ENCODE peak calls at places on chromosomes 2 and 18, in seven cellular contexts. B is right lobe of liver, H is uterus, Q is suprapubic skin, O is stomach, T is endothelial cell of umbilical vein, L is body of pancreas. C is an unnamed sample.

GRCh38 chr2:239159476-239159911 is 241.3 kb downstream of the HDAC4 start:
- DNase-seq in B (peak), O (peak), T (no peak), H (peak), Q (peak), L (no peak), C (no peak)

GRCh38 chr2:17573085-17573805 is 32.7 kb downstream of the VSNL1 start:
- DNase-seq in T (no peak), O (no peak), B (no peak), L (no peak), H (no peak), Q (no peak), C (no peak)

GRCh38 chr2:160252278-160252887 is 52.3 kb upstream of the ITGB6 start:
- DNase-seq in H (no peak), L (no peak), B (no peak), O (no peak), T (peak), Q (no peak), C (no peak)

GRCh38 chr2:126945118-126945517 is 46.4 kb downstream of the TEX51 start:
- DNase-seq in Q (no peak), B (no peak), O (no peak), H (no peak), T (no peak), L (peak), C (no peak)

GRCh38 chr2:24055750-24056149 is 6.2 kb downstream of the FKBP1B start:
- DNase-seq in H (no peak), B (no peak), L (no peak), O (no peak), Q (no peak), T (no peak), C (no peak)

GRCh38 chr2:241417626-241418025 is 61.5 kb downstream of the FARP2 start:
- DNase-seq in T (no peak), B (no peak), L (no peak), Q (no peak), H (no peak), O (no peak), C (no peak)

GRCh38 chr2:45872211-45872610 is 220.7 kb downstream of the PRKCE start:
- DNase-seq in Q (no peak), B (peak), O (no peak), T (no peak), L (no peak), H (no peak), C (no peak)

GRCh38 chr2:24220534-24221281 is 45.9 kb downstream of the FAM228A start:
- DNase-seq in H (no peak), B (no peak), O (no peak), L (no peak), Q (no peak), T (no peak), C (no peak)

GRCh38 chr2:101036562-101036961 is 34.5 kb downstream of the RPL31 start:
- DNase-seq in T (peak), O (no peak), H (no peak), B (no peak), Q (no peak), L (no peak), C (no peak)

GRCh38 chr2:204530464-204530805 is 14.8 kb upstream of the PARD3B start:
- DNase-seq in Q (no peak), B (no peak), H (no peak), T (no peak), O (no peak), L (no peak), C (no peak)

GRCh38 chr2:222835142-222835822 is 25.6 kb upstream of the ACSL3 start:
- DNase-seq in B (no peak), L (peak), Q (no peak), H (no peak), T (no peak), O (no peak), C (no peak)

GRCh38 chr2:147910990-147911473 is 66.2 kb downstream of the ACVR2A start:
- DNase-seq in H (peak), O (no peak), B (no peak), Q (no peak), T (peak), L (peak), C (no peak)

GRCh38 chr2:8575810-8576423 is 105.9 kb upstream of the ID2 start:
- DNase-seq in Q (peak), O (peak), T (no peak), H (no peak), L (no peak), B (no peak), C (no peak)

GRCh38 chr18:59961086-59961485 is 61.3 kb downstream of the PMAIP1 start:
- DNase-seq in T (no peak), H (no peak), Q (no peak), O (no peak), B (no peak), L (no peak), C (no peak)

GRCh38 chr2:5696741-5697521 is 4.7 kb downstream of the SOX11 start:
- DNase-seq in T (no peak), B (no peak), O (no peak), L (no peak), H (no peak), Q (no peak), C (no peak)

GRCh38 chr18:22006458-22006857 is 162.9 kb upstream of the GATA6 start:
- DNase-seq in L (no peak), H (no peak), B (no peak), T (no peak), Q (no peak), O (no peak), C (no peak)

GRCh38 chr18:7635948-7636347 is 68.8 kb downstream of the PTPRM start:
- DNase-seq in B (no peak), L (no peak), T (no peak), Q (no peak), H (no peak), O (no peak), C (no peak)

GRCh38 chr2:8837795-8838140 is 355 bp upstream of the KIDINS220 start:
- DNase-seq in T (no peak), L (no peak), B (no peak), Q (no peak), H (peak), O (no peak), C (no peak)

GRCh38 chr2:209824391-209824790 is 52.8 kb downstream of the UNC80 start:
- DNase-seq in B (no peak), O (no peak), Q (no peak), H (no peak), T (no peak), L (no peak), C (no peak)

GRCh38 chr2:191303349-191304005 is 58.3 kb downstream of the MYO1B start:
- DNase-seq in O (no peak), Q (no peak), T (no peak), H (no peak), B (no peak), L (no peak), C (no peak)

GRCh38 chr2:46945671-46946070 is 30.1 kb upstream of the MCFD2 start:
- DNase-seq in L (no peak), B (no peak), O (no peak), H (no peak), T (no peak), Q (peak), C (no peak)

GRCh38 chr18:1078301-1078700 is 173.6 kb downstream of the ADCYAP1 start:
- DNase-seq in B (no peak), Q (no peak), O (no peak), T (no peak), L (no peak), H (no peak), C (no peak)

GRCh38 chr2:156471772-156472171 is 35.6 kb downstream of the GPD2 start:
- DNase-seq in T (no peak), Q (no peak), O (no peak), L (no peak), H (no peak), B (no peak), C (no peak)

GRCh38 chr2:36677995-36678605 is 18.4 kb upstream of the VIT start:
- DNase-seq in T (no peak), B (no peak), O (no peak), Q (no peak), H (no peak), L (no peak), C (no peak)

GRCh38 chr2:232541195-232541960 is 1.9 kb downstream of the CHRNG start:
- DNase-seq in B (no peak), H (no peak), O (peak), L (no peak), T (no peak), Q (peak), C (no peak)

GRCh38 chr2:235669269-235669831 is 175.5 kb downstream of the AGAP1 start:
- DNase-seq in O (peak), L (peak), T (peak), B (no peak), H (peak), Q (no peak), C (peak)

GRCh38 chr18:43160509-43160908 is 45.0 kb upstream of the RIT2 start:
- DNase-seq in O (no peak), B (no peak), L (no peak), H (no peak), Q (no peak), T (no peak), C (no peak)

GRCh38 chr18:73153271-73153670 is 285.5 kb upstream of the NETO1 start:
- DNase-seq in H (no peak), B (no peak), Q (no peak), L (no peak), O (no peak), T (no peak), C (no peak)

GRCh38 chr2:11060376-11061169 is 94.7 kb upstream of the SLC66A3 start:
- DNase-seq in T (no peak), Q (no peak), H (no peak), L (no peak), B (no peak), O (no peak), C (no peak)

GRCh38 chr18:10045296-10045891 is 131.6 kb downstream of the VAPA start:
- DNase-seq in T (no peak), L (no peak), B (no peak), H (peak), Q (no peak), O (no peak), C (no peak)

GRCh38 chr18:10044054-10044453 is 130.2 kb downstream of the VAPA start:
- DNase-seq in T (no peak), H (no peak), B (no peak), Q (no peak), L (no peak), O (no peak), C (no peak)

GRCh38 chr18:10041180-10041579 is 127.4 kb downstream of the VAPA start:
- DNase-seq in H (peak), Q (no peak), O (no peak), B (no peak), L (peak), T (peak), C (peak)

GRCh38 chr18:10040287-10041011 is 126.6 kb downstream of the VAPA start:
- DNase-seq in B (no peak), T (peak), O (peak), Q (peak), H (peak), L (peak), C (no peak)

DNA sequence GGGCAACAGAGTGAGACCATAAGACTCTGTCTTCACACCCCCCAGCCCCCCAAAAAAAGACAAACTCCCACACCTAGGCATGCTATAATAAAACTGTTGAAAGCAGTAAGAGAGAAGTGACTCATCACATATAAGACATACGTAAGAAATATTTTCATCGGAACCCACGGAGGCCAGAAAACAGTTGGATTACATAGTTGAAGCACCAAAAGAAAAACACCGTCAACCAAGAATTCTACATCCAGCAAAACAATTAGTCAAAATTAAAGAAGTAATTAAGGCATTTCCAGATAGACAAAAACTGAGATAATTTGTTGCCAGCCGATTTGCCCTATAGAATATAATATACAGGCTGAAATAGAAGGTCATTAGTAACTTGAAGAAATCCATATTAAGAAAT is 128.7 kb downstream of the VAPA start:
- DNase-seq in H (no peak), T (no peak), B (no peak), L (no peak), O (no peak), Q (no peak), C (no peak)
- H3K27ac ChIP-seq in H (peak), T (no peak), B (no peak), L (peak), O (peak), Q (peak), C (peak)

GRCh38 chr2:31255911-31256571 is 22.1 kb downstream of the EHD3 start:
- DNase-seq in O (no peak), T (no peak), Q (no peak), B (no peak), H (no peak), L (no peak), C (no peak)
- H3K4me3 ChIP-seq in O (no peak), T (no peak), Q (no peak), B (no peak), H (no peak), L (no peak), C (no peak)

GRCh38 chr2:198453866-198454265 is 649.5 kb downstream of the PLCL1 start:
- DNase-seq in T (no peak), B (no peak), H (no peak), L (no peak), O (no peak), Q (no peak), C (no peak)

GRCh38 chr2:198452327-198452726 is 647.9 kb downstream of the PLCL1 start:
- DNase-seq in T (no peak), B (no peak), H (no peak), L (no peak), O (no peak), Q (no peak), C (no peak)

GRCh38 chr2:198444800-198445287 is 640.5 kb downstream of the PLCL1 start:
- DNase-seq in B (no peak), Q (no peak), H (no peak), L (no peak), T (no peak), O (no peak), C (no peak)

GRCh38 chr2:198448803-198449202 is 644.4 kb downstream of the PLCL1 start:
- DNase-seq in O (no peak), H (no peak), L (no peak), T (no peak), B (no peak), Q (no peak), C (no peak)
- TF ChIP-seq POLR2A in O (no peak), H (no peak), L (no peak), T (no peak), B (no peak), Q (no peak), C (no peak)

DNA sequence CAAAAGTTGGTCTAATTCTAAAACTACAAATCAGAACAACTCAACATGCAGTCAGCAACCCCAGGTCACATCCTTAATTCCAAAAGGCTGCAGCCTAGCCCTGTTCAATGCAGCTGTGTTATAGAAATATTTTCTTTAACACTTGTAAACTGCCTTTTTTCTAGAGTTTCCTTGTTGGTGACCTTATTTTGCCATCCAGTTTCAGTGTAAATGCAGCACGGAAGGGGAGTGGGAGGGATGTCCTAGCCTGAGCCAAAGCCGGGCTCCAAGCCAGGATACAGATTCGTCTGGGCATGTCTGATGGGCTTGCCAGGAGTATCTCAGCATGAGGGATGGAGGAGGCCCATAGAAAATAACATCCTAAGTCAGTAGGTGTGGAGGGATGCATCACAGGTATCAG is 17.7 kb upstream of the SP3 start:
- DNase-seq in Q (no peak), T (peak), B (no peak), O (no peak), L (no peak), H (peak), C (no peak)
- H3K27ac ChIP-seq in Q (peak), T (no peak), B (no peak), O (no peak), L (peak), H (peak), C (no peak)

GRCh38 chr2:55018619-55019018 is 31.6 kb downstream of the RTN4 start:
- DNase-seq in H (no peak), O (no peak), B (no peak), Q (no peak), L (no peak), T (no peak), C (no peak)

GRCh38 chr2:55017880-55018279 is 32.4 kb downstream of the RTN4 start:
- DNase-seq in L (no peak), O (no peak), Q (no peak), H (no peak), B (no peak), T (no peak), C (no peak)

GRCh38 chr2:55017428-55017827 is 32.8 kb downstream of the RTN4 start:
- DNase-seq in L (no peak), H (no peak), Q (no peak), O (no peak), T (no peak), B (no peak), C (no peak)

GRCh38 chr2:55022486-55022885 is 27.8 kb downstream of the RTN4 start:
- DNase-seq in H (no peak), T (no peak), B (no peak), O (no peak), Q (no peak), L (no peak), C (no peak)

DNA sequence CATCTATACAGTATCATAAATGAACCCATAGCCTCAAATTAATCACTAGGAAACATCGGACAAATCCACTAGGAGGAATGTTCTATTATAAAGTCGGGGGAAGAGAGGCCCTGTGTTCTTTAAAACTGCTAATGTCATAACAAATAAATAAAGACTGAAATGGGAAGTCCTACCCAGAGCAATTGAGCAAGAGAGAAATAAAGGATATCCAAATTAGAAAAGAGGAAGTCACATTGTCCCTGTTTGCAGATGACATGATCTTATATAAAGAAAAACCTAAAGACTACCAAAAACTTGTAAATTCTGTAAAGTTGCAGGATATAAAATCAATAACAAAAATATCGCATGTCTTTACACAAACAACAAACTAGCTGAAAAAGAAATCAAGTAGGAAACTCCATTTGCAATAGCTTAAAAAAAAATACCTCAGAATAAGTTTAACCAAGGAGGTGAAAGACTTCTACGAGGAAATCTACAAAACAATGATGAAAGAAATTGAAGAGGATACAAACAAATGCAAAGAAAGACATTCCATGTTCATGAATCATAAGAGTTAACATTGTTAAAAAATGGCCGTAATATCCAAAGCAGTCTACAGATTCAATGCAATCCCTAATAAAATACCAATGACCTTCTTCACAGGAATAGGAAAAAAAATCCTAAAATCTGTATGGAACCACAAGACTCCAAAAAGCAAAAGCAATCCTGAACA is 30.5 kb downstream of the RTN4 start:
- DNase-seq in T (peak), O (no peak), Q (no peak), B (no peak), H (no peak), L (no peak), C (no peak)
- H3K4me3 ChIP-seq in T (no peak), O (no peak), Q (no peak), B (no peak), H (no peak), L (no peak), C (no peak)

DNA sequence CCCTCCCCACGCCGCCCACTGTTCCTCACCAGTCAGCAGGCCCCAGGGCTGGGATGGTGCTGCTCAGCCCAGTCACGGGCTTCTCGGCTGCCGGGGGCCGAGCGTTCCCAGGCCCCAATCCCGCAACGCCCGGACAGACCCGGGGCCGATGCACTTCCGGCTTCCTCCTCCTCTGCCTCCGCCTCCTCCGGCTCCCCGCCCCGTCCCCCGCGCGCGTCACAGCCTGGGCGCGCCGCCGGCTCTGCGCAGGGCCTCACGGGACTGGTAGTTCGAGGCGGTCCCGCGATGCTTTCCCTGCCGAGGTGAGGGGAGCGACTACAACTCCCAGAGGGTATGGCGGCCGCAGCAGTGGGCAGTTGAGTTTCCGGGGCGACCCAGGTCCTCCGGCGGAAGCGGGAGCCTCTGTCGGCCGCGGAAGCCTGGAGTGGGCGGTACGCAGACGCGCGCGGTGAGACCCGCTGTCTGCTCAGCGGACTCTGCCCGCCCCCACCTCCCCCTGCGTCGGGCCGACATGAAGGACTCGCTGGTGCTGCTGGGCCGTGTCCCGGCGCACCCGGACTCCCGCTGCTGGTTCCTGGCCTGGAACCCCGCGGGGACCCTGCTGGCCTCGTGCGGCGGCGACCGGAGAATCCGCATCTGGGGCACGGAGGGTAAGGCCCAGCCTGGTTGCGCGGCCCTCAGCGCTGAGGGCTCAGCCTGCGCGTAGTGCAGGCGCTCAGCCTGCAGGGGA is at the start of the genes CIAO1 and TMEM127:
- DNase-seq in B (peak), H (peak), T (peak), O (peak), Q (peak), L (peak), C (peak)
- TF ChIP-seq POLR2A in B (peak), H (peak), T (peak), O (no peak), Q (peak), L (peak), C (peak)

DNA sequence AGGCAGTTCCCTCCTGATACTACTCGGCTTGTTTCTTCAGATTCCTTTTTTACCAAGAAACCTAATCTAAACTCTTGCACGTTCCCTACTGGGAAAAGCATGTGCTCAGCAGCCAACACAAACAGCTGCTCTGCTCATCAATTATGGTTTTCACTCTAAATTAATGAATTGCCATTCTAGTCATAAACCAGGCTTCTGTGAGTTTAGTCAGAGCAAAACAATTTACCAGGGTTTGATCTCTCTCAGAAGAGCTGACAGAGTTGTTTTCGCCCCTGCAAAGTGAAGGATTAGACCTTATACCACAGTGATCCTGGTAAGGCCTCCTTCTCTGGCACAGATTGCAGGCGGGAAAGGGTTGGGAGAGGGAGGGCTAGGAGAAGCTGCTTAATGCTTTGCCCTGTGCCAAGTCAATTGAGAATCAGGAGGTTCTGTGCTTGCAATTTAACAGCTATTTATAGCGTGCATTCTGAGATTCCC is 57.2 kb downstream of the REEP1 start:
- DNase-seq in O (no peak), T (no peak), L (no peak), B (no peak), Q (no peak), H (no peak), C (no peak)
- H3K27ac ChIP-seq in O (no peak), T (no peak), L (no peak), B (no peak), Q (no peak), H (peak), C (no peak)

C was measured in tibial nerve.